ENCODE peak calls at places on chromosome 1, in seven cellular contexts. L is neural progenitor cell, M is ovary, O is activated B cell treated with CpG ODN at 0.5 μM for 24 hours, N is endothelial cell, T is A673, J is GM12864. E is an unnamed sample.

GRCh38 chr1:212482352-212483153 is 49.8 kb downstream of the NENF start:
- DNase-seq in L (no peak), M (no peak), O (no peak), N (no peak), T (no peak), J (no peak), E (no peak)

GRCh38 chr1:205449750-205450443 is 5.9 kb downstream of the BLACAT1 start:
- DNase-seq in L (peak; percentile 75), M (no peak), O (no peak), N (peak; percentile 41), T (peak; percentile 69), J (no peak), E (peak; percentile 60)

GRCh38 chr1:93448292-93448982 is 519 bp downstream of the FNBP1L start:
- DNase-seq in L (peak; percentile 90), M (peak; percentile 77), O (peak; percentile 35), N (peak; percentile 56), T (peak; percentile 78), J (no peak), E (peak; percentile 43)

GRCh38 chr1:59375321-59376220 is 78.7 kb downstream of the FGGY start:
- DNase-seq in L (no peak), M (no peak), O (no peak), N (no peak), T (no peak), J (no peak), E (no peak)

GRCh38 chr1:52348704-52349301 is 17.2 kb downstream of the CC2D1B start:
- DNase-seq in L (peak; percentile 71), M (no peak), O (no peak), N (peak; percentile 50), T (peak; percentile 46), J (no peak), E (no peak)

GRCh38 chr1:224828691-224829090 is 100.8 kb upstream of the DNAH14 start:
- DNase-seq in L (no peak), M (no peak), O (no peak), N (no peak), T (no peak), J (no peak), E (no peak)

GRCh38 chr1:248686815-248687214 is 15.8 kb downstream of the OR14I1 start:
- DNase-seq in L (no peak), M (no peak), O (no peak), N (no peak), T (peak; percentile 55), J (peak; percentile 31), E (no peak)

GRCh38 chr1:236489710-236490377 is 33.9 kb upstream of the LGALS8 start:
- DNase-seq in L (peak; percentile 71), M (no peak), O (no peak), N (peak; percentile 8), T (peak; percentile 51), J (no peak), E (no peak)

GRCh38 chr1:180444522-180444921 is 57.9 kb downstream of the ACBD6 start:
- DNase-seq in L (no peak), M (no peak), O (no peak), N (no peak), T (no peak), J (no peak), E (no peak)

GRCh38 chr1:46408356-46409062 is 14.4 kb downstream of the FAAH start:
- DNase-seq in L (no peak), M (no peak), O (no peak), N (no peak), T (no peak), J (no peak), E (no peak)

GRCh38 chr1:221039616-221040015 is 160.4 kb downstream of the HLX start:
- DNase-seq in L (no peak), M (no peak), O (no peak), N (no peak), T (no peak), J (no peak), E (no peak)

GRCh38 chr1:11339346-11340247 is 66.6 kb downstream of the UBIAD1 start:
- DNase-seq in L (peak; percentile 65), M (no peak), O (no peak), N (no peak), T (peak; percentile 22), J (no peak), E (no peak)

GRCh38 chr1:2205191-2205952 is 10.8 kb upstream of the FAAP20 start:
- DNase-seq in L (peak; percentile 98), M (peak; percentile 98), O (peak; percentile 86), N (peak; percentile 94), T (peak; percentile 93), J (peak; percentile 60), E (peak; percentile 93)

GRCh38 chr1:64080947-64081562 is 122.4 kb upstream of the UBE2U start:
- DNase-seq in L (no peak), M (no peak), O (no peak), N (no peak), T (no peak), J (no peak), E (no peak)

GRCh38 chr1:61294828-61295428 is 212.6 kb downstream of the NFIA start:
- DNase-seq in L (no peak), M (no peak), O (no peak), N (no peak), T (no peak), J (no peak), E (no peak)

GRCh38 chr1:28582248-28582615 is 9.8 kb upstream of the RAB42 start:
- DNase-seq in L (peak; percentile 27), M (no peak), O (no peak), N (no peak), T (peak; percentile 64), J (no peak), E (no peak)

GRCh38 chr1:27342778-27343638 is 1.2 kb downstream of the SYTL1 start:
- DNase-seq in L (peak; percentile 45), M (no peak), O (peak; percentile 57), N (no peak), T (no peak), J (no peak), E (no peak)

GRCh38 chr1:58854576-58854975 is 70.7 kb upstream of the JUN start:
- DNase-seq in L (no peak), M (no peak), O (no peak), N (no peak), T (no peak), J (no peak), E (no peak)

GRCh38 chr1:81681104-81681503 is 119.6 kb upstream of the ADGRL2 start:
- DNase-seq in L (no peak), M (no peak), O (no peak), N (no peak), T (no peak), J (no peak), E (no peak)

GRCh38 chr1:9823693-9823942 is 147 bp downstream of the CLSTN1 start:
- DNase-seq in L (no peak), M (no peak), O (no peak), N (no peak), T (no peak), J (no peak), E (no peak)

GRCh38 chr1:41800237-41800902 is 118.4 kb downstream of the HIVEP3 start:
- DNase-seq in L (no peak), M (no peak), O (no peak), N (no peak), T (no peak), J (no peak), E (no peak)

GRCh38 chr1:88900883-88901282 is 9.5 kb upstream of the GTF2B start:
- DNase-seq in L (no peak), M (no peak), O (no peak), N (no peak), T (no peak), J (no peak), E (no peak)

GRCh38 chr1:3065797-3066196 is 3.2 kb upstream of the PRDM16 start:
- DNase-seq in L (no peak), M (peak; percentile 18), O (no peak), N (no peak), T (no peak), J (no peak), E (peak; percentile 31)

GRCh38 chr1:248813546-248813945 is 12.2 kb downstream of the SH3BP5L start:
- DNase-seq in L (no peak), M (no peak), O (no peak), N (no peak), T (no peak), J (no peak), E (no peak)

GRCh38 chr1:92951141-92951582 is 10.1 kb downstream of the DIPK1A start:
- DNase-seq in L (no peak), M (no peak), O (no peak), N (no peak), T (peak; percentile 45), J (peak; percentile 73), E (no peak)

GRCh38 chr1:189775343-189775742 is 702.3 kb downstream of the BRINP3 start:
- DNase-seq in L (no peak), M (no peak), O (no peak), N (no peak), T (peak; percentile 45), J (no peak), E (no peak)

GRCh38 chr1:219927956-219928790 is at the start of gene SLC30A10:
- DNase-seq in L (peak; percentile 77), M (peak; percentile 56), O (no peak), N (peak; percentile 23), T (peak; percentile 12), J (no peak), E (peak; percentile 29)

GRCh38 chr1:9426291-9426711 is 113.0 kb upstream of the SLC25A33 start:
- DNase-seq in L (no peak), M (no peak), O (peak; percentile 69), N (peak; percentile 46), T (no peak), J (peak; percentile 96), E (no peak)

GRCh38 chr1:161399257-161399998 is 31.8 kb upstream of the CFAP126 start:
- DNase-seq in L (peak; percentile 83), M (peak; percentile 93), O (peak; percentile 93), N (peak; percentile 81), T (peak; percentile 95), J (peak; percentile 93), E (peak; percentile 95)

GRCh38 chr1:37605061-37605650 is 9.4 kb upstream of the GNL2 start:
- DNase-seq in L (no peak), M (no peak), O (no peak), N (no peak), T (no peak), J (no peak), E (no peak)

GRCh38 chr1:98323906-98324358 is 337.6 kb upstream of the SNX7 start:
- DNase-seq in L (no peak), M (no peak), O (no peak), N (peak; percentile 23), T (peak; percentile 97), J (no peak), E (no peak)
- TF ChIP-seq CTCF in L (no peak), M (no peak), O (no peak), N (no peak), T (no peak), J (no peak), E (no peak)

GRCh38 chr1:157878059-157878458 is 36.5 kb upstream of the CD5L start:
- DNase-seq in L (peak; percentile 63), M (no peak), O (no peak), N (no peak), T (peak; percentile 83), J (no peak), E (no peak)
- TF ChIP-seq CTCF in L (peak; percentile 55), M (no peak), O (no peak), N (no peak), T (peak; percentile 69), J (peak; percentile 50), E (no peak)

GRCh38 chr1:203638914-203639313 is 12.3 kb downstream of the ATP2B4 start:
- DNase-seq in L (no peak), M (no peak), O (no peak), N (no peak), T (no peak), J (no peak), E (no peak)
- TF ChIP-seq CTCF in L (no peak), M (no peak), O (no peak), N (no peak), T (no peak), J (no peak), E (no peak)

GRCh38 chr1:167454929-167455785 is 63.2 kb downstream of the CD247 start:
- DNase-seq in L (peak; percentile 70), M (peak; percentile 58), O (peak; percentile 60), N (peak; percentile 64), T (peak; percentile 52), J (no peak), E (peak; percentile 64)
- TF ChIP-seq CTCF in L (no peak), M (no peak), O (no peak), N (no peak), T (no peak), J (no peak), E (no peak)

E was measured in mesothelial cell of epicardium.